ENCODE peak calls at places on chromosomes 2 and 18, in five cellular contexts. L, S, E, N and G are unnamed samples.

GRCh38 chr2:121092095-121092494 is 192.9 kb downstream of the TFCP2L1 start:
- DNase-seq in L (peak), S (no peak), E (no peak), N (no peak), G (peak)

GRCh38 chr2:160347269-160347863 is 146.2 kb downstream of the RBMS1 start:
- DNase-seq in L (no peak), S (no peak), E (no peak), N (no peak), G (no peak)

GRCh38 chr18:2845175-2845574 is 1.6 kb upstream of the EMILIN2 start:
- DNase-seq in L (no peak), S (no peak), E (no peak), N (no peak), G (no peak)

GRCh38 chr2:96148410-96149217 is 3.4 kb upstream of the DUSP2 start:
- DNase-seq in L (peak), S (peak), E (peak), N (peak), G (peak)

GRCh38 chr2:56169521-56169920 is 14.3 kb upstream of the CCDC85A start:
- DNase-seq in L (no peak), S (no peak), E (no peak), N (no peak), G (no peak)

GRCh38 chr2:85538507-85539360 is at the start of gene MAT2A:
- DNase-seq in L (peak), S (peak), E (peak), N (peak), G (peak)

GRCh38 chr2:2876350-2877042 is 501.1 kb downstream of the EIPR1 start:
- DNase-seq in L (no peak), S (no peak), E (no peak), N (no peak), G (no peak)

GRCh38 chr2:236498369-236498768 is 71.3 kb upstream of the ACKR3 start:
- DNase-seq in L (peak), S (no peak), E (no peak), N (no peak), G (peak)

GRCh38 chr2:1707771-1708351 is 36.5 kb downstream of the PXDN start:
- DNase-seq in L (peak), S (no peak), E (no peak), N (peak), G (peak)

GRCh38 chr18:47418746-47419145 is 167.3 kb upstream of the SKOR2 start:
- DNase-seq in L (no peak), S (no peak), E (no peak), N (no peak), G (no peak)

GRCh38 chr2:131094655-131095281 is 1.5 kb upstream of the FAM168B start:
- DNase-seq in L (peak), S (no peak), E (no peak), N (no peak), G (no peak)

GRCh38 chr18:14085770-14086458 is 46.3 kb downstream of the ZNF519 start:
- DNase-seq in L (no peak), S (no peak), E (no peak), N (no peak), G (no peak)

GRCh38 chr2:227717687-227718567 is at the start of gene SLC19A3:
- DNase-seq in L (no peak), S (no peak), E (peak), N (peak), G (peak)

GRCh38 chr18:63207825-63208224 is 111.7 kb downstream of the BCL2 start:
- DNase-seq in L (no peak), S (peak), E (no peak), N (no peak), G (no peak)

GRCh38 chr2:98505311-98505808 is 60.7 kb downstream of the INPP4A start:
- DNase-seq in L (no peak), S (no peak), E (no peak), N (peak), G (peak)

GRCh38 chr2:226687641-226688253 is 111.9 kb downstream of the IRS1 start:
- DNase-seq in L (peak), S (no peak), E (no peak), N (no peak), G (no peak)

GRCh38 chr2:103788875-103789715 is 1027.3 kb downstream of the TMEM182 start:
- DNase-seq in L (peak), S (no peak), E (peak), N (peak), G (peak)

GRCh38 chr2:142175917-142176316 is 45.1 kb upstream of the LRP1B start:
- DNase-seq in L (no peak), S (peak), E (no peak), N (no peak), G (peak)

GRCh38 chr2:95115418-95115817 is 6.2 kb downstream of the MRPS5 start:
- DNase-seq in L (peak), S (peak), E (peak), N (peak), G (peak)

GRCh38 chr2:241566468-241566867 is 7.9 kb downstream of the BOK start:
- DNase-seq in L (no peak), S (no peak), E (no peak), N (no peak), G (no peak)

GRCh38 chr2:239461551-239462515 is 61.0 kb upstream of the HDAC4 start:
- DNase-seq in L (no peak), S (no peak), E (no peak), N (peak), G (no peak)

GRCh38 chr2:221791840-221792239 is 219.7 kb upstream of the EPHA4 start:
- DNase-seq in L (peak), S (no peak), E (no peak), N (no peak), G (no peak)

GRCh38 chr2:67865871-67866386 is 196.9 kb downstream of the C1D start:
- DNase-seq in L (no peak), S (no peak), E (no peak), N (no peak), G (no peak)

GRCh38 chr2:156728328-156728727 is 292.1 kb downstream of the GPD2 start:
- DNase-seq in L (no peak), S (no peak), E (no peak), N (no peak), G (no peak)

GRCh38 chr2:30717081-30717650 is 90.1 kb downstream of the CAPN13 start:
- DNase-seq in L (no peak), S (no peak), E (no peak), N (no peak), G (no peak)

GRCh38 chr2:127275356-127275755 is 18.6 kb downstream of the ERCC3 start:
- DNase-seq in L (no peak), S (no peak), E (no peak), N (no peak), G (no peak)

GRCh38 chr2:124602759-124603158 is 577.7 kb downstream of the CNTNAP5 start:
- DNase-seq in L (no peak), S (no peak), E (no peak), N (no peak), G (no peak)

GRCh38 chr2:202164409-202164808 is 74.0 kb downstream of the SUMO1 start:
- DNase-seq in L (no peak), S (no peak), E (no peak), N (no peak), G (no peak)

GRCh38 chr2:242054406-242054805 is 184.9 kb downstream of the RTP5 start:
- DNase-seq in L (no peak), S (no peak), E (no peak), N (no peak), G (no peak)